ENCODE peak calls at places on chromosomes 11 and 22, in eight cellular contexts. E is T-cell; T is NAMALWA; R is activated naive CD4-positive, alpha-beta T cell; G is cardiac fibroblast; Q is HuH-7; D is activated naive CD8-positive, alpha-beta T cell treated with anti-CD3 and anti-CD28 coated beads, Interleukin-2, amount 50 U/mL, for 24 hours; K is fibroblast of lung. L is an unnamed sample.

GRCh38 chr11:70078095-70078795 is at the start of gene ANO1:
- DNase-seq in E (no peak), T (no peak), R (no peak), G (no peak), Q (no peak), D (no peak), K (no peak), L (no peak)

GRCh38 chr22:22884888-22885840 is 2.5 kb upstream of the IGLL5 start:
- DNase-seq in E (no peak), T (peak), R (no peak), G (no peak), Q (no peak), D (peak), K (no peak), L (no peak)

GRCh38 chr22:24947881-24948280 is 1.4 kb upstream of the LHFPL7 start:
- DNase-seq in E (no peak), T (no peak), R (no peak), G (no peak), Q (no peak), D (no peak), K (no peak), L (no peak)

GRCh38 chr11:50075856-50076255 is 43.2 kb downstream of the OR4C45 start:
- DNase-seq in E (no peak), T (no peak), R (no peak), G (no peak), Q (no peak), D (no peak), K (no peak), L (no peak)

GRCh38 chr11:35404397-35404775 is 15.0 kb downstream of the SLC1A2 start:
- DNase-seq in E (no peak), T (no peak), R (no peak), G (peak), Q (peak), D (peak), K (peak), L (peak)

GRCh38 chr22:25403752-25404471 is 160.6 kb upstream of the GRK3 start:
- DNase-seq in E (no peak), T (peak), R (no peak), G (peak), Q (no peak), D (no peak), K (peak), L (peak)

GRCh38 chr11:94884322-94884721 is 89.0 kb downstream of the CWC15 start:
- DNase-seq in E (no peak), T (no peak), R (no peak), G (no peak), Q (no peak), D (no peak), K (no peak), L (no peak)

GRCh38 chr11:836274-836673 is 3.5 kb downstream of the CD151 start:
- DNase-seq in E (no peak), T (no peak), R (no peak), G (no peak), Q (no peak), D (no peak), K (no peak), L (no peak)

GRCh38 chr11:66855574-66856495 is 1.0 kb upstream of the LRFN4 start:
- DNase-seq in E (peak), T (peak), R (peak), G (peak), Q (no peak), D (peak), K (peak), L (peak)

GRCh38 chr11:8333431-8334401 is 70.0 kb upstream of the LMO1 start:
- DNase-seq in E (no peak), T (no peak), R (no peak), G (no peak), Q (no peak), D (no peak), K (no peak), L (peak)

GRCh38 chr11:57699813-57700212 is 12.2 kb downstream of the MED19 start:
- DNase-seq in E (no peak), T (no peak), R (no peak), G (no peak), Q (no peak), D (no peak), K (no peak), L (no peak)

GRCh38 chr22:43829904-43830851 is 18.1 kb upstream of the EFCAB6 start:
- DNase-seq in E (no peak), T (no peak), R (no peak), G (peak), Q (no peak), D (no peak), K (peak), L (peak)

GRCh38 chr11:44607987-44608386 is 42.5 kb downstream of the CD82 start:
- DNase-seq in E (no peak), T (no peak), R (no peak), G (peak), Q (no peak), D (no peak), K (peak), L (peak)

GRCh38 chr11:6480299-6480914 is 724 bp downstream of the ARFIP2 start:
- DNase-seq in E (no peak), T (no peak), R (no peak), G (no peak), Q (no peak), D (no peak), K (no peak), L (no peak)

GRCh38 chr11:134742956-134743808 is 331.1 kb upstream of the B3GAT1 start:
- DNase-seq in E (no peak), T (no peak), R (no peak), G (no peak), Q (no peak), D (no peak), K (no peak), L (peak)

GRCh38 chr11:86955674-86956522 is 703 bp upstream of the FZD4 start:
- DNase-seq in E (no peak), T (no peak), R (no peak), G (peak), Q (peak), D (peak), K (peak), L (peak)

GRCh38 chr11:105609341-105609781 is 512 bp upstream of the GRIA4 start:
- DNase-seq in E (no peak), T (peak), R (no peak), G (peak), Q (peak), D (no peak), K (peak), L (peak)

GRCh38 chr11:61489833-61490585 is 18.5 kb upstream of the LRRC10B start:
- DNase-seq in E (no peak), T (no peak), R (no peak), G (no peak), Q (no peak), D (no peak), K (peak), L (no peak)

GRCh38 chr11:20647976-20648565 is 21.3 kb upstream of the NELL1 start:
- DNase-seq in E (no peak), T (peak), R (no peak), G (peak), Q (peak), D (peak), K (peak), L (peak)

GRCh38 chr11:3855808-3856491 is 486 bp downstream of the STIM1 start:
- DNase-seq in E (no peak), T (peak), R (peak), G (peak), Q (no peak), D (peak), K (peak), L (no peak)

GRCh38 chr11:5203366-5203765 is 2.9 kb upstream of the OR51V1 start:
- DNase-seq in E (no peak), T (no peak), R (no peak), G (no peak), Q (no peak), D (no peak), K (peak), L (no peak)

GRCh38 chr22:37599161-37599560 is 9.5 kb upstream of the GGA1 start:
- DNase-seq in E (no peak), T (no peak), R (no peak), G (no peak), Q (no peak), D (no peak), K (no peak), L (no peak)

GRCh38 chr22:26674211-26675190 is 17.1 kb downstream of the MIAT start:
- DNase-seq in E (no peak), T (peak), R (peak), G (no peak), Q (no peak), D (peak), K (no peak), L (no peak)

GRCh38 chr11:79243412-79244174 is 197.2 kb downstream of the TENM4 start:
- DNase-seq in E (no peak), T (no peak), R (no peak), G (no peak), Q (no peak), D (no peak), K (no peak), L (peak)

GRCh38 chr22:29225422-29226090 is 19.9 kb downstream of the EMID1 start:
- DNase-seq in E (no peak), T (no peak), R (no peak), G (peak), Q (no peak), D (no peak), K (peak), L (peak)

GRCh38 chr11:45180158-45180887 is 33.9 kb downstream of the PRDM11 start:
- DNase-seq in E (no peak), T (no peak), R (no peak), G (no peak), Q (peak), D (peak), K (no peak), L (peak)

GRCh38 chr22:46754110-46754799 is 8.2 kb upstream of the TBC1D22A start:
- DNase-seq in E (no peak), T (no peak), R (no peak), G (peak), Q (no peak), D (no peak), K (peak), L (peak)

GRCh38 chr11:46916669-46917108 is 1.7 kb downstream of the LRP4 start:
- DNase-seq in E (no peak), T (no peak), R (no peak), G (peak), Q (peak), D (peak), K (peak), L (peak)

GRCh38 chr11:32990481-32990880 is 25.2 kb upstream of the DEPDC7 start:
- DNase-seq in E (no peak), T (no peak), R (no peak), G (no peak), Q (no peak), D (no peak), K (no peak), L (no peak)

GRCh38 chr22:34851918-34852662 is 213.9 kb upstream of the ISX start:
- DNase-seq in E (no peak), T (no peak), R (no peak), G (no peak), Q (no peak), D (no peak), K (no peak), L (no peak)

GRCh38 chr11:92136792-92137191 is 87.8 kb upstream of the FAT3 start:
- DNase-seq in E (no peak), T (no peak), R (no peak), G (no peak), Q (no peak), D (no peak), K (no peak), L (no peak)